ENCODE peak calls at places on chromosomes 7 and 10, in seven cellular contexts. A is ELR; O is HepG2; N is spleen; I is activated T-cell treated with anti-CD3 and anti-CD28 coated beads, Interleukin-2, amount 50 U/mL, for 72 hours; Z is GM23248; C is T-helper 1 cell. M is an unnamed sample.

GRCh38 chr7:51451751-51452465 is 135.3 kb upstream of the COBL start:
- DNase-seq in C (no peak), O (no peak), N (no peak), Z (no peak), A (no peak), I (no peak), M (no peak)

GRCh38 chr10:87095241-87095945 is 387 bp downstream of the SHLD2 start:
- DNase-seq in C (peak), I (peak), A (peak), Z (peak), N (peak), O (peak), M (no peak)

GRCh38 chr7:141550694-141551079 is 523 bp upstream of the AGK start:
- DNase-seq in A (peak), Z (peak), I (no peak), C (no peak), N (no peak), O (no peak), M (no peak)

GRCh38 chr10:75744242-75744641 is 312.8 kb downstream of the LRMDA start:
- DNase-seq in N (no peak), Z (peak), C (no peak), A (no peak), O (no peak), I (no peak), M (no peak)

GRCh38 chr7:102472126-102473041 is 6.3 kb downstream of the POLR2J start:
- DNase-seq in C (peak), I (no peak), Z (no peak), A (no peak), N (peak), O (no peak), M (no peak)

GRCh38 chr10:31940839-31941653 is 12.4 kb upstream of the ARHGAP12 start:
- DNase-seq in A (peak), N (no peak), Z (peak), O (peak), I (no peak), C (no peak), M (no peak)

GRCh38 chr7:112994666-112995065 is 92.0 kb downstream of the GPR85 start:
- DNase-seq in I (no peak), A (peak), Z (peak), N (no peak), C (no peak), O (no peak), M (no peak)

GRCh38 chr10:61987951-61988379 is 86.5 kb downstream of the ARID5B start:
- DNase-seq in C (no peak), N (no peak), Z (peak), I (peak), A (no peak), O (no peak), M (no peak)

GRCh38 chr10:78255796-78256638 is 222.4 kb downstream of the RPS24 start:
- DNase-seq in A (peak), N (no peak), O (peak), I (no peak), Z (peak), C (no peak), M (peak)

GRCh38 chr7:44678468-44679179 is 70.0 kb upstream of the ZMIZ2 start:
- DNase-seq in A (peak), I (no peak), O (peak), N (peak), Z (peak), C (no peak), M (no peak)

M was measured in pulmonary artery endothelial cell.